ENCODE peak calls at places on chromosome 16, in nine cellular contexts. Q is breast epithelium, H is tibial nerve, U is IMR-90, K is spleen, O is testis, X is uterus, L is stomach, N is body of pancreas. R is an unnamed sample.

GRCh38 chr16:65600629-65601028 is 478.8 kb upstream of the CDH11 start:
- DNase-seq in Q (no peak), H (no peak), U (peak; percentile 29), K (no peak), O (no peak), X (no peak), L (no peak), N (no peak), R (no peak)

GRCh38 chr16:7364054-7364407 is 31.4 kb downstream of the RBFOX1 start:
- DNase-seq in Q (no peak), H (no peak), U (no peak), K (no peak), O (no peak), X (no peak), L (no peak), N (no peak), R (no peak)

GRCh38 chr16:11348737-11349598 is 3.7 kb downstream of the RMI2 start:
- DNase-seq in Q (no peak), H (no peak), U (no peak), K (no peak), O (no peak), X (no peak), L (no peak), N (no peak), R (no peak)

GRCh38 chr16:13325396-13325795 is 424.0 kb downstream of the SHISA9 start:
- DNase-seq in Q (no peak), H (no peak), U (no peak), K (no peak), O (no peak), X (no peak), L (no peak), N (no peak), R (no peak)

GRCh38 chr16:85259115-85259830 is 147.0 kb upstream of the CIBAR2 start:
- DNase-seq in Q (no peak), H (no peak), U (no peak), K (no peak), O (no peak), X (no peak), L (no peak), N (no peak), R (no peak)

GRCh38 chr16:67718668-67719047 is 458 bp downstream of the GFOD2 start:
- DNase-seq in Q (no peak), H (no peak), U (no peak), K (no peak), O (peak; percentile 20), X (no peak), L (no peak), N (no peak), R (no peak)

GRCh38 chr16:84648595-84649510 is 542 bp downstream of the KLHL36 start:
- DNase-seq in Q (no peak), H (peak; percentile 21), U (no peak), K (peak; percentile 93), O (peak; percentile 61), X (peak; percentile 36), L (peak; percentile 68), N (peak; percentile 76), R (peak; percentile 30)

GRCh38 chr16:61182416-61182815 is 853.8 kb downstream of the CDH8 start:
- DNase-seq in Q (no peak), H (no peak), U (no peak), K (no peak), O (no peak), X (no peak), L (no peak), N (no peak), R (no peak)

GRCh38 chr16:70789231-70789926 is 11.6 kb downstream of the VAC14 start:
- DNase-seq in Q (peak; percentile 66), H (peak; percentile 93), U (peak; percentile 48), K (no peak), O (peak; percentile 86), X (peak; percentile 86), L (peak; percentile 47), N (peak; percentile 40), R (peak; percentile 93)

GRCh38 chr16:89241187-89242003 is 23.9 kb downstream of the ZNF778 start:
- DNase-seq in Q (peak; percentile 67), H (peak; percentile 66), U (peak; percentile 82), K (peak; percentile 94), O (peak; percentile 75), X (peak; percentile 70), L (peak; percentile 65), N (peak; percentile 67), R (peak; percentile 62)

GRCh38 chr16:14335297-14335696 is 264.2 kb downstream of the MRTFB start:
- DNase-seq in Q (no peak), H (no peak), U (no peak), K (no peak), O (peak; percentile 56), X (no peak), L (no peak), N (no peak), R (no peak)

GRCh38 chr16:14333361-14333760 is 262.2 kb downstream of the MRTFB start:
- DNase-seq in Q (no peak), H (no peak), U (no peak), K (no peak), O (no peak), X (no peak), L (no peak), N (no peak), R (no peak)

GRCh38 chr16:14337303-14338191 is 266.4 kb downstream of the MRTFB start:
- DNase-seq in Q (no peak), H (no peak), U (peak; percentile 53), K (no peak), O (peak; percentile 25), X (no peak), L (no peak), N (peak; percentile 39), R (no peak)

GRCh38 chr16:14331020-14331419 is 259.9 kb downstream of the MRTFB start:
- DNase-seq in Q (no peak), H (no peak), U (no peak), K (no peak), O (no peak), X (no peak), L (no peak), N (no peak), R (no peak)

GRCh38 chr16:14334366-14335105 is 263.4 kb downstream of the MRTFB start:
- DNase-seq in Q (no peak), H (no peak), U (no peak), K (no peak), O (no peak), X (no peak), L (no peak), N (no peak), R (no peak)
- H3K4me3 ChIP-seq in Q (no peak overlapping the region), H (no peak overlapping the region), U (no peak overlapping the region), K (no peak overlapping the region), O (no peak overlapping the region), X (no peak overlapping the region), L (no peak overlapping the region), N (no peak overlapping the region), R (no peak overlapping the region)

GRCh38 chr16:727291-727977 is 528 bp downstream of the HAGHL start:
- DNase-seq in Q (no peak), H (no peak), U (no peak), K (peak; percentile 87), O (no peak), X (no peak), L (no peak), N (no peak), R (no peak)
- TF ChIP-seq POLR2A in Q (no peak), H (no peak), U (peak; percentile 20), K (no peak), O (no peak), X (no peak), L (no peak), N (peak; percentile 7), R (no peak)

GRCh38 chr16:20740007-20740883 is 1.4 kb downstream of the THUMPD1 start:
- DNase-seq in Q (no peak), H (no peak), U (no peak), K (no peak), O (no peak), X (peak; percentile 23), L (no peak), N (peak; percentile 21), R (no peak)
- TF ChIP-seq CTCF in Q (no peak), H (no peak), U (peak; percentile 32), K (peak; percentile 19), O (peak; percentile 16), X (no peak), L (peak; percentile 22), N (peak; percentile 41), R (no peak)

GRCh38 chr16:22901563-22901962 is 87.6 kb downstream of the HS3ST2 start:
- DNase-seq in Q (no peak), H (no peak), U (no peak), K (no peak), O (no peak), X (no peak), L (no peak), N (no peak), R (no peak)

GRCh38 chr16:22897184-22897583 is 83.2 kb downstream of the HS3ST2 start:
- DNase-seq in Q (no peak), H (no peak), U (no peak), K (no peak), O (no peak), X (no peak), L (no peak), N (no peak), R (no peak)

GRCh38 chr16:22900863-22901262 is 86.9 kb downstream of the HS3ST2 start:
- DNase-seq in Q (no peak), H (no peak), U (no peak), K (no peak), O (no peak), X (no peak), L (no peak), N (no peak), R (no peak)

GRCh38 chr16:22898131-22898530 is 84.2 kb downstream of the HS3ST2 start:
- DNase-seq in Q (no peak), H (no peak), U (no peak), K (no peak), O (no peak), X (no peak), L (no peak), N (no peak), R (no peak)

GRCh38 chr16:22898874-22899348 is 84.9 kb downstream of the HS3ST2 start:
- DNase-seq in Q (peak; percentile 63), H (peak; percentile 74), U (peak; percentile 56), K (peak; percentile 83), O (peak; percentile 88), X (peak; percentile 84), L (peak; percentile 80), N (peak; percentile 60), R (peak; percentile 90)
- H3K4me3 ChIP-seq in Q (no peak overlapping the region), H (no peak overlapping the region), U (no peak overlapping the region), K (no peak overlapping the region), O (no peak overlapping the region), X (no peak overlapping the region), L (no peak overlapping the region), N (no peak overlapping the region), R (no peak overlapping the region)

GRCh38 chr16:87853411-87854052 is 15.8 kb downstream of the SLC7A5 start:
- DNase-seq in Q (peak; percentile 92), H (peak; percentile 95), U (peak; percentile 90), K (peak; percentile 96), O (peak; percentile 96), X (peak; percentile 87), L (peak; percentile 95), N (peak; percentile 93), R (peak; percentile 94)
- TF ChIP-seq POLR2A in Q (no peak), H (peak; percentile 74), U (peak; percentile 68), K (peak; percentile 20), O (no peak), X (no peak), L (no peak), N (peak; percentile 44), R (no peak)

GRCh38 chr16:86865866-86866675 is 287.7 kb downstream of the FOXL1 start:
- DNase-seq in Q (no peak), H (no peak), U (peak; percentile 44), K (peak; percentile 59), O (no peak), X (no peak), L (no peak), N (no peak), R (no peak)
- TF ChIP-seq CTCF in Q (no peak), H (no peak), U (no peak), K (no peak), O (no peak), X (no peak), L (no peak), N (no peak), R (no peak)

GRCh38 chr16:29901607-29901945 is 1.3 kb downstream of the ASPHD1 start:
- DNase-seq in Q (no peak), H (no peak), U (no peak), K (no peak), O (no peak), X (no peak), L (no peak), N (no peak), R (no peak)
- H3K4me3 ChIP-seq in Q (no peak overlapping the region), H (no peak overlapping the region), U (peak overlapping the region; percentile 87), K (no peak overlapping the region), O (no peak overlapping the region), X (no peak overlapping the region), L (peak overlapping the region; percentile 68), N (no peak overlapping the region), R (no peak overlapping the region)